ENCODE peak calls at places on chromosomes 6 and 20, in ten cellular contexts. P is CD8-positive, alpha-beta memory T cell; E is mammary epithelial cell; C is A549; D is cerebellum; Y is pancreas; X is T47D; U is esophagus squamous epithelium; A is Calu3; V is tibial artery. T is an unnamed sample.

GRCh38 chr6:117078624-117079023 is 186.7 kb upstream of the VGLL2 start:
- DNase-seq in P (no peak), E (no peak), C (no peak), D (no peak), Y (no peak), X (peak), U (no peak), A (no peak), V (no peak), T (no peak)

GRCh38 chr20:48523191-48523757 is 304.5 kb downstream of the PREX1 start:
- DNase-seq in P (no peak), E (peak), C (peak), D (no peak), Y (no peak), X (peak), U (no peak), A (peak), V (no peak), T (peak)

GRCh38 chr6:35445691-35446090 is 6.4 kb upstream of the FANCE start:
- DNase-seq in P (no peak), E (no peak), C (no peak), D (no peak), Y (no peak), X (no peak), U (no peak), A (no peak), V (no peak), T (no peak)

GRCh38 chr6:42402184-42402583 is 49.5 kb downstream of the TRERF1 start:
- DNase-seq in P (peak), E (peak), C (no peak), D (no peak), Y (no peak), X (no peak), U (no peak), A (no peak), V (no peak), T (no peak)

GRCh38 chr20:38685853-38686473 is 38.3 kb upstream of the SLC32A1 start:
- DNase-seq in P (peak), E (peak), C (peak), D (no peak), Y (peak), X (peak), U (no peak), A (peak), V (no peak), T (no peak)

GRCh38 chr6:15872252-15873103 is 209.7 kb upstream of the DTNBP1 start:
- DNase-seq in P (no peak), E (no peak), C (no peak), D (no peak), Y (no peak), X (no peak), U (no peak), A (no peak), V (no peak), T (no peak)

GRCh38 chr6:132749111-132749510 is 8.6 kb downstream of the VNN2 start:
- DNase-seq in P (no peak), E (no peak), C (no peak), D (no peak), Y (no peak), X (no peak), U (no peak), A (no peak), V (no peak), T (peak)

GRCh38 chr6:125586074-125586473 is 163.4 kb upstream of the HEY2 start:
- DNase-seq in P (no peak), E (peak), C (no peak), D (no peak), Y (no peak), X (no peak), U (no peak), A (no peak), V (no peak), T (no peak)

GRCh38 chr20:60482201-60482600 is 524.0 kb downstream of the CDH26 start:
- DNase-seq in P (no peak), E (no peak), C (no peak), D (no peak), Y (no peak), X (no peak), U (no peak), A (no peak), V (no peak), T (no peak)

GRCh38 chr20:51532577-51533191 is 9.8 kb downstream of the NFATC2 start:
- DNase-seq in P (peak), E (no peak), C (no peak), D (peak), Y (no peak), X (no peak), U (no peak), A (no peak), V (peak), T (peak)

GRCh38 chr6:43604174-43604573 is 24.9 kb downstream of the GTPBP2 start:
- DNase-seq in P (no peak), E (peak), C (no peak), D (no peak), Y (no peak), X (no peak), U (no peak), A (no peak), V (no peak), T (peak)

GRCh38 chr20:6583134-6583738 is 184.2 kb upstream of the BMP2 start:
- DNase-seq in P (no peak), E (peak), C (peak), D (no peak), Y (no peak), X (peak), U (no peak), A (peak), V (no peak), T (no peak)

GRCh38 chr20:1273366-1273765 is 7.3 kb downstream of the SNPH start:
- DNase-seq in P (no peak), E (no peak), C (no peak), D (no peak), Y (no peak), X (no peak), U (no peak), A (no peak), V (no peak), T (no peak)

GRCh38 chr6:38876470-38876869 is 161.4 kb downstream of the DNAH8 start:
- DNase-seq in P (peak), E (no peak), C (no peak), D (peak), Y (no peak), X (no peak), U (no peak), A (no peak), V (no peak), T (no peak)

GRCh38 chr20:63185215-63185796 is 30.6 kb downstream of the YTHDF1 start:
- DNase-seq in P (no peak), E (no peak), C (no peak), D (no peak), Y (no peak), X (no peak), U (no peak), A (no peak), V (no peak), T (no peak)

GRCh38 chr20:44092551-44093248 is 94.3 kb downstream of the JPH2 start:
- DNase-seq in P (no peak), E (peak), C (no peak), D (no peak), Y (no peak), X (peak), U (no peak), A (peak), V (no peak), T (peak)

GRCh38 chr6:98695076-98695816 is 139.1 kb upstream of the POU3F2 start:
- DNase-seq in P (no peak), E (no peak), C (no peak), D (peak), Y (no peak), X (no peak), U (no peak), A (no peak), V (no peak), T (no peak)

GRCh38 chr6:142005044-142005443 is 127.7 kb upstream of the GJE1 start:
- DNase-seq in P (no peak), E (no peak), C (no peak), D (no peak), Y (no peak), X (no peak), U (no peak), A (no peak), V (no peak), T (no peak)

GRCh38 chr6:46370622-46371021 is 120.6 kb downstream of the RCAN2 start:
- DNase-seq in P (no peak), E (peak), C (no peak), D (no peak), Y (no peak), X (no peak), U (no peak), A (no peak), V (no peak), T (no peak)

GRCh38 chr6:43916091-43916923 is 146.3 kb downstream of the VEGFA start:
- DNase-seq in P (no peak), E (no peak), C (no peak), D (no peak), Y (peak), X (no peak), U (no peak), A (no peak), V (no peak), T (peak)